ENCODE peak calls at places on chromosomes 12 and 14, in ten cellular contexts. I is GM12865, N is cardiac fibroblast, B is transverse colon, Z is NB4, G is Caco-2, P is heart right ventricle, X is astrocyte of the spinal cord, J is brain microvascular endothelial cell, U is prostate gland. T is an unnamed sample.

GRCh38 chr14:52840916-52841315 is 49.5 kb upstream of the GNPNAT1 start:
- DNase-seq in N (peak), U (no peak), G (no peak), B (no peak), I (no peak), P (no peak), X (peak), J (peak), Z (peak), T (peak)

GRCh38 chr12:14656846-14657245 is 39.6 kb downstream of the GUCY2C start:
- DNase-seq in J (no peak), Z (no peak), N (no peak), U (no peak), I (no peak), G (peak), X (no peak), P (no peak), B (no peak), T (no peak)

GRCh38 chr12:5390174-5390799 is 41.6 kb upstream of the NTF3 start:
- DNase-seq in G (peak), N (no peak), B (no peak), J (no peak), U (no peak), Z (no peak), X (no peak), P (no peak), I (no peak), T (no peak)

GRCh38 chr12:51887476-51888315 is at the start of gene ANKRD33:
- DNase-seq in G (no peak), X (no peak), P (no peak), J (no peak), B (peak), N (peak), U (no peak), I (no peak), Z (no peak), T (peak)

GRCh38 chr14:57755018-57755521 is 110.8 kb downstream of the SLC35F4 start:
- DNase-seq in J (no peak), I (no peak), U (no peak), Z (no peak), X (no peak), G (no peak), N (no peak), P (no peak), B (no peak), T (no peak)

GRCh38 chr14:65864993-65865392 is 452.5 kb downstream of the FUT8 start:
- DNase-seq in I (no peak), Z (no peak), N (no peak), G (no peak), U (no peak), X (no peak), J (no peak), B (no peak), P (no peak), T (no peak)

GRCh38 chr12:113917393-113917792 is 48.7 kb downstream of the RBM19 start:
- DNase-seq in G (no peak), U (no peak), X (no peak), I (no peak), N (no peak), J (no peak), Z (no peak), P (no peak), B (no peak), T (no peak)

GRCh38 chr14:25032092-25032784 is 17.7 kb downstream of the STXBP6 start:
- DNase-seq in B (no peak), I (peak), N (no peak), U (no peak), G (peak), X (no peak), P (no peak), Z (peak), J (no peak), T (no peak)

GRCh38 chr14:59349154-59349772 is 115.9 kb downstream of the GPR135 start:
- DNase-seq in B (no peak), U (no peak), X (no peak), J (no peak), Z (no peak), I (no peak), N (peak), P (no peak), G (no peak), T (no peak)

GRCh38 chr12:9951026-9951652 is 19.0 kb upstream of the CLEC2A start:
- DNase-seq in X (no peak), P (no peak), Z (peak), G (no peak), I (peak), B (peak), U (no peak), N (no peak), J (no peak), T (no peak)

GRCh38 chr14:81427348-81428058 is 27.4 kb upstream of the STON2 start:
- DNase-seq in N (no peak), G (no peak), X (no peak), P (peak), B (peak), Z (no peak), U (no peak), J (no peak), I (no peak), T (no peak)

GRCh38 chr14:75205586-75205985 is 29.2 kb upstream of the TMED10 start:
- DNase-seq in J (peak), P (no peak), G (no peak), B (no peak), Z (peak), N (peak), U (no peak), X (peak), I (no peak), T (peak)

GRCh38 chr12:43599066-43599465 is 47.1 kb upstream of the ADAMTS20 start:
- DNase-seq in J (no peak), U (no peak), P (no peak), X (no peak), N (no peak), B (no peak), Z (no peak), I (no peak), G (no peak), T (no peak)

GRCh38 chr12:127381043-127381668 is 885.8 kb upstream of the TMEM132C start:
- DNase-seq in X (peak), N (peak), B (peak), U (no peak), I (peak), J (no peak), P (peak), G (peak), Z (peak), T (peak)

GRCh38 chr12:7075518-7075917 is 15.0 kb downstream of the C1S start:
- DNase-seq in Z (no peak), U (no peak), G (no peak), J (no peak), N (no peak), X (no peak), B (no peak), I (no peak), P (no peak), T (no peak)

GRCh38 chr12:116346751-116347150 is 69.3 kb upstream of the MED13L start:
- DNase-seq in J (peak), N (peak), U (no peak), B (no peak), X (peak), P (no peak), I (no peak), G (no peak), Z (no peak), T (peak)

GRCh38 chr12:132075714-132076553 is 68.2 kb downstream of the DDX51 start:
- DNase-seq in J (no peak), B (no peak), P (no peak), Z (no peak), X (no peak), U (no peak), I (no peak), G (no peak), N (no peak), T (no peak)

GRCh38 chr12:46983959-46984833 is 95.2 kb upstream of the PCED1B start:
- DNase-seq in I (peak), J (peak), B (peak), Z (peak), U (peak), P (no peak), G (peak), N (peak), X (peak), T (peak)

GRCh38 chr14:79543966-79544365 is 667.3 kb downstream of the DIO2 start:
- DNase-seq in Z (peak), B (no peak), U (peak), N (peak), X (peak), G (no peak), J (peak), I (peak), P (no peak), T (peak)

GRCh38 chr12:120110550-120111501 is 5.7 kb downstream of the RAB35 start:
- DNase-seq in G (no peak), J (no peak), B (peak), U (no peak), X (no peak), P (peak), N (no peak), I (peak), Z (peak), T (peak)

GRCh38 chr12:63942464-63943241 is 98.2 kb downstream of the SRGAP1 start:
- DNase-seq in N (no peak), I (no peak), G (no peak), X (no peak), J (no peak), U (no peak), P (no peak), Z (no peak), B (no peak), T (no peak)

GRCh38 chr14:73231874-73232851 is 5.1 kb upstream of the PAPLN start:
- DNase-seq in I (peak), Z (peak), N (no peak), P (no peak), U (no peak), J (no peak), G (peak), B (no peak), X (no peak), T (no peak)

GRCh38 chr12:79001404-79001803 is 136.8 kb downstream of the SYT1 start:
- DNase-seq in J (no peak), G (no peak), I (no peak), N (no peak), B (no peak), P (no peak), U (no peak), Z (no peak), X (no peak), T (no peak)

GRCh38 chr14:73754911-73755360 is 40.8 kb upstream of the PNMA1 start:
- DNase-seq in P (peak), X (peak), N (peak), G (no peak), I (no peak), Z (no peak), J (no peak), B (peak), U (peak), T (peak)

GRCh38 chr12:116161588-116161987 is 115.9 kb downstream of the MED13L start:
- DNase-seq in B (no peak), N (peak), P (no peak), G (no peak), I (no peak), U (no peak), X (no peak), J (no peak), Z (no peak), T (peak)

GRCh38 chr14:37597538-37598084 is 2.2 kb downstream of the TTC6 start:
- DNase-seq in P (no peak), G (no peak), N (no peak), X (no peak), B (peak), J (no peak), I (no peak), Z (no peak), U (no peak), T (peak)

GRCh38 chr14:33309081-33309480 is 370.4 kb downstream of the NPAS3 start:
- DNase-seq in X (no peak), N (no peak), B (no peak), U (no peak), I (no peak), P (no peak), G (no peak), Z (no peak), J (no peak), T (no peak)

GRCh38 chr14:87852107-87852506 is 140.9 kb downstream of the GALC start:
- DNase-seq in G (no peak), B (no peak), Z (no peak), U (no peak), X (no peak), I (no peak), J (no peak), P (no peak), N (no peak), T (no peak)

GRCh38 chr12:130013771-130014484 is 110.1 kb upstream of the TMEM132D start:
- DNase-seq in X (peak), Z (peak), P (no peak), U (peak), J (peak), I (peak), G (peak), N (peak), B (peak), T (peak)

GRCh38 chr12:130715996-130716917 is at the start of gene RIMBP2:
- DNase-seq in N (peak), B (no peak), U (peak), J (peak), G (no peak), P (no peak), I (peak), Z (no peak), X (no peak), T (peak)

GRCh38 chr12:23098110-23099049 is 473.4 kb downstream of the ETNK1 start:
- DNase-seq in B (no peak), N (no peak), U (no peak), Z (no peak), G (no peak), J (no peak), P (no peak), X (peak), I (no peak), T (no peak)

GRCh38 chr12:95480230-95480629 is 6.3 kb downstream of the METAP2 start:
- DNase-seq in B (no peak), X (peak), J (peak), Z (no peak), U (no peak), G (no peak), N (no peak), P (no peak), I (peak), T (peak)

DNA sequence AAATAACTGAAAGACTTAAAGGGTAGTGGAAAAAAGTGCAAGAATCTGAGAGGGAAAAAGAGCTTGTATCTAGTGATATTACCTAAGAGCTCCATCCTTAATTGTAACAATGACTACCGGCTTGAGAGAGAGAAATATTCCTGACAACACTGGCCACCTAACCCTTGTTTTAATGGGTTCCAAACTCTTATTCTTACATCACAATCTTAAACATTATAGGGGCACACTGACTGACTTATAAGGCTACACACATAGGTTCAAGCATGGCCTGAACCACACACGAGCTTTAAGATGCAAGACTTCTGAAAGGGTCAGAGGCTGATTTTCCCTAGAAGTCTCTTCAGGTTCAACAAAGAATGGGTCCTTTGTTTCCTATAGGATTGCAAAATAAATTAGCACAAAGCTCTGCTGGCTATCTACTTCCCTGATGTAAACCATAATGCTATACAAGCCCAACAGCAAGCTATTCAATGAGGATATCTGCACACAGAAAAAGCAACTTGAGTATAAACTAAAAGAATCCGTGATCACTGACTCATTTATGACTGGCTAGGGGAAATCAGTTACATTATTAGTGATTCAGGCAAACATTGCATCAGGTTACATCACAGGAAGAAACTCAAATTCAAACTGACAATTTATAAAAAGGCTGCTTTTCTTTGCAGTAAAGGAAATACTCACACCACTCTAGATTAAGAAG is 8.6 kb downstream of the BTG1 start:
- DNase-seq in B (no peak), Z (peak), J (peak), U (no peak), X (peak), I (peak), P (no peak), N (peak), G (no peak), T (peak)
- H3K4me3 ChIP-seq in B (no peak), Z (peak), J (no peak), U (no peak), X (no peak), I (peak), P (peak), N (no peak), G (no peak), T (no peak)

GRCh38 chr14:93969082-93969828 is 7.1 kb downstream of the ASB2 start:
- DNase-seq in B (no peak), J (no peak), X (no peak), P (peak), U (no peak), I (peak), N (no peak), G (no peak), Z (no peak), T (no peak)
- TF ChIP-seq CTCF in B (no peak), J (no peak), X (no peak), P (no peak), U (no peak), I (no peak), N (no peak), G (no peak), Z (no peak), T (no peak)

GRCh38 chr12:124393831-124394230 is 98.9 kb downstream of the RFLNA start:
- DNase-seq in Z (no peak), U (no peak), X (no peak), J (no peak), B (no peak), G (no peak), P (no peak), N (no peak), I (no peak), T (no peak)

GRCh38 chr12:124394462-124395128 is 99.7 kb downstream of the RFLNA start:
- DNase-seq in I (no peak), U (no peak), X (no peak), P (no peak), B (no peak), N (peak), Z (no peak), J (no peak), G (no peak), T (no peak)

GRCh38 chr12:124395986-124396385 is 101.1 kb downstream of the RFLNA start:
- DNase-seq in G (no peak), B (peak), J (no peak), Z (no peak), N (no peak), U (no peak), I (no peak), P (no peak), X (no peak), T (no peak)

GRCh38 chr12:124396544-124397398 is 101.9 kb downstream of the RFLNA start:
- DNase-seq in X (no peak), Z (no peak), G (no peak), N (no peak), P (peak), I (no peak), B (peak), U (peak), J (no peak), T (no peak)

GRCh38 chr12:124395284-124395752 is 100.4 kb downstream of the RFLNA start:
- DNase-seq in U (no peak), I (no peak), Z (no peak), J (peak), N (no peak), X (no peak), P (no peak), G (no peak), B (no peak), T (no peak)
- H3K4me3 ChIP-seq in U (no peak), I (no peak), Z (no peak), J (no peak), N (no peak), X (no peak), P (no peak), G (no peak), B (no peak), T (no peak)

DNA sequence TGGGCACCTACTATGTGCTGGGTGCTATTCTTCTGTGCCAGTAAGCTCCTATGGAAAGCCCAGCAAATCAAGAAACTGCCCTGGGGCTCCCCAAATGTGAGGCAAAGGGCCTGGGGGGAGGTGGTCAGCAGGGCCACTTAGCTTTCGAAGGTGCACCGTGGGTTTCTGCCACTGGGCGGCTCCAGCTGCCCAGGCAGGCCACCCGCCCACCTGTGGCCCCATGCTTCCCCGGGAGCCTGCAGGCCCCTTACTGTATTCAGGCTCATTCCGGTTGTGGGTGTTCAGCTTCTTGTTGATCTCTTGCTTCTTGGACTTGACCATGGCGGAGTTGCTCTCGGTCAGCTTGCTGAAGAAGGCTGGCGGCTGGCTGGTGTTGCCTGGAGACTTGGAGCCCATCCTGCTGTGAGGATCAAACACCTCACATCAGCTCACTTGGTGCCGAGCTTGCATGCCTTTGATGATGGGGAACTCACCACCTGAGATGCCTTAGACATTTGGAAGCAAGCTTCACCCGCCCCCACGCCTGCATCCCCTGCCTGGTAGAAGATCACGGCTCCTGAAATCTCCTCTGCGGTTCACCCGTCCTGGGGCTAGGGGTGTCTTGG is 37.3 kb downstream of the RFLNA start:
- DNase-seq in Z (peak), I (no peak), U (no peak), B (no peak), P (no peak), G (peak), N (no peak), X (no peak), J (no peak), T (no peak)
- TF ChIP-seq CTCF in Z (peak), I (no peak), U (no peak), B (no peak), P (no peak), G (peak), N (peak), X (peak), J (peak), T (peak)